ENCODE peak calls at places on chromosomes 6 and 20, in six cellular contexts. Y, K, B, Z, P and C are unnamed samples.

GRCh38 chr6:137863126-137863996 is 3.7 kb upstream of the TNFAIP3 start:
- DNase-seq in P (no peak), B (no peak), Y (no peak), K (peak), Z (no peak), C (no peak)

GRCh38 chr6:47033029-47033796 is 8.9 kb downstream of the ADGRF1 start:
- DNase-seq in P (no peak), K (no peak), B (no peak), Y (no peak), Z (no peak), C (no peak)

GRCh38 chr20:16363832-16364687 is 209.2 kb downstream of the KIF16B start:
- DNase-seq in P (no peak), B (no peak), Z (no peak), Y (no peak), K (no peak), C (no peak)

GRCh38 chr6:52317841-52318581 is 33.5 kb upstream of the MCM3 start:
- DNase-seq in K (peak), Y (no peak), P (no peak), Z (no peak), B (peak), C (no peak)

GRCh38 chr6:136090929-136091328 is 159.2 kb downstream of the MTFR2 start:
- DNase-seq in Y (no peak), Z (no peak), B (peak), K (no peak), P (no peak), C (no peak)

GRCh38 chr6:63803371-63803770 is 167.8 kb downstream of the PHF3 start:
- DNase-seq in K (no peak), Z (no peak), Y (no peak), P (no peak), B (no peak), C (no peak)

GRCh38 chr20:12086359-12086758 is 168.7 kb downstream of the BTBD3 start:
- DNase-seq in Z (no peak), Y (no peak), P (no peak), B (no peak), K (no peak), C (no peak)

GRCh38 chr6:31495580-31495979 is 2.4 kb upstream of the MICB start:
- DNase-seq in P (no peak), K (peak), B (no peak), Y (no peak), Z (no peak), C (no peak)

GRCh38 chr20:63333241-63333836 is 27.8 kb downstream of the CHRNA4 start:
- DNase-seq in K (no peak), Y (no peak), B (no peak), P (no peak), Z (peak), C (no peak)

GRCh38 chr6:105675715-105676397 is 273.0 kb upstream of the PREP start:
- DNase-seq in Y (no peak), B (peak), Z (no peak), K (peak), P (no peak), C (no peak)

GRCh38 chr20:53444386-53444785 is 149.3 kb downstream of the ZNF217 start:
- DNase-seq in K (peak), Y (no peak), Z (no peak), B (no peak), P (no peak), C (no peak)

GRCh38 chr6:32849126-32849525 is 4.4 kb downstream of the TAP1 start:
- DNase-seq in Z (no peak), P (no peak), K (no peak), Y (no peak), B (peak), C (no peak)

GRCh38 chr20:39190666-39191570 is 228.8 kb downstream of the DHX35 start:
- DNase-seq in B (no peak), Z (no peak), K (no peak), Y (no peak), P (no peak), C (no peak)

GRCh38 chr20:62051901-62052255 is 13.8 kb downstream of the TAF4 start:
- DNase-seq in Z (no peak), B (no peak), Y (no peak), P (no peak), K (no peak), C (no peak)

GRCh38 chr6:21325201-21325856 is 268.2 kb upstream of the SOX4 start:
- DNase-seq in B (peak), Y (no peak), K (no peak), Z (no peak), P (no peak), C (no peak)

GRCh38 chr6:144094731-144095133 is 641 bp downstream of the SF3B5 start:
- DNase-seq in Z (no peak), B (peak), Y (no peak), P (no peak), K (no peak), C (peak)

GRCh38 chr20:49575551-49576060 is 7.7 kb upstream of the PTGIS start:
- DNase-seq in K (peak), Z (peak), P (no peak), Y (no peak), B (no peak), C (no peak)